ENCODE peak calls at places on chromosome 11, in nine cellular contexts. Y is GM12878; V is left lobe of liver; H is sciatic nerve; P is naive B cell; M is gastroesophageal sphincter; X is central memory CD8-positive, alpha-beta T cell; W is activated naive CD8-positive, alpha-beta T cell treated with anti-CD3 and anti-CD28 coated beads, Interleukin-2, amount 10 ng/mL, durations not matched to agents 7 days and 5 days; A is HCT116. K is an unnamed sample.

GRCh38 chr11:20022363-20023081 is 137.8 kb downstream of the DBX1 start:
- ATAC-seq in Y (peak), V (peak), H (peak), P (no peak), M (no peak), X (no peak), W (no peak), A (no peak), K (no peak)

GRCh38 chr11:75655619-75656018 is 13.2 kb downstream of the MAP6 start:
- ATAC-seq in Y (no peak), V (no peak), H (no peak), P (no peak), M (no peak), X (no peak), W (no peak), A (no peak), K (no peak)

GRCh38 chr11:16293204-16293681 is 63.1 kb downstream of the SOX6 start:
- ATAC-seq in Y (no peak), V (no peak), H (peak), P (no peak), M (no peak), X (no peak), W (no peak), A (no peak), K (no peak)

GRCh38 chr11:110513521-110514450 is 84.0 kb downstream of the FDX1 start:
- ATAC-seq in Y (no peak), V (no peak), H (peak), P (no peak), M (peak), X (no peak), W (no peak), A (no peak), K (no peak)

GRCh38 chr11:100681064-100681502 is 6.0 kb upstream of the ARHGAP42 start:
- ATAC-seq in Y (peak), V (peak), H (peak), P (peak), M (peak), X (peak), W (peak), A (peak), K (no peak)

GRCh38 chr11:111764621-111765020 is 1.6 kb downstream of the PPP2R1B start:
- ATAC-seq in Y (no peak), V (no peak), H (no peak), P (no peak), M (no peak), X (no peak), W (no peak), A (no peak), K (no peak)

GRCh38 chr11:76700177-76701100 is 29.9 kb upstream of the LRRC32 start:
- ATAC-seq in Y (no peak), V (peak), H (peak), P (no peak), M (peak), X (no peak), W (no peak), A (peak), K (no peak)

GRCh38 chr11:112302226-112302868 is 41.7 kb upstream of the PLET1 start:
- ATAC-seq in Y (no peak), V (peak), H (no peak), P (no peak), M (no peak), X (no peak), W (no peak), A (peak), K (no peak)

GRCh38 chr11:22521226-22521625 is 104.4 kb downstream of the FANCF start:
- ATAC-seq in Y (peak), V (no peak), H (no peak), P (no peak), M (no peak), X (no peak), W (no peak), A (no peak), K (peak)

GRCh38 chr11:32341676-32342613 is 93.4 kb downstream of the WT1 start:
- ATAC-seq in Y (no peak), V (no peak), H (no peak), P (no peak), M (no peak), X (no peak), W (no peak), A (no peak), K (no peak)

GRCh38 chr11:78428273-78428651 is 10.6 kb upstream of the GAB2 start:
- ATAC-seq in Y (peak), V (no peak), H (no peak), P (peak), M (no peak), X (no peak), W (no peak), A (no peak), K (peak)

GRCh38 chr11:14443642-14444041 is 56.0 kb downstream of the COPB1 start:
- ATAC-seq in Y (no peak), V (peak), H (no peak), P (no peak), M (no peak), X (no peak), W (no peak), A (peak), K (no peak)

GRCh38 chr11:64839887-64840782 is 4.3 kb downstream of the CDC42BPG start:
- ATAC-seq in Y (peak), V (no peak), H (no peak), P (no peak), M (no peak), X (no peak), W (no peak), A (no peak), K (no peak)

GRCh38 chr11:94837317-94837716 is 69.2 kb downstream of the AMOTL1 start:
- ATAC-seq in Y (no peak), V (no peak), H (no peak), P (no peak), M (no peak), X (no peak), W (no peak), A (no peak), K (no peak)

GRCh38 chr11:126318642-126319373 is 14.9 kb downstream of the DCPS start:
- ATAC-seq in Y (peak), V (peak), H (peak), P (no peak), M (peak), X (peak), W (peak), A (no peak), K (peak)

GRCh38 chr11:13111813-13112130 is 102.7 kb downstream of the RASSF10 start:
- ATAC-seq in Y (peak), V (no peak), H (no peak), P (no peak), M (no peak), X (no peak), W (no peak), A (no peak), K (peak)

GRCh38 chr11:47413908-47414684 is 5.7 kb downstream of the SLC39A13 start:
- ATAC-seq in Y (no peak), V (no peak), H (peak), P (no peak), M (peak), X (no peak), W (no peak), A (no peak), K (no peak)

GRCh38 chr11:86692746-86693145 is 20.3 kb upstream of the ME3 start:
- ATAC-seq in Y (no peak), V (no peak), H (no peak), P (no peak), M (no peak), X (no peak), W (no peak), A (no peak), K (no peak)

GRCh38 chr11:115580927-115581680 is 76.9 kb upstream of the CADM1 start:
- ATAC-seq in Y (no peak), V (no peak), H (peak), P (no peak), M (no peak), X (no peak), W (no peak), A (no peak), K (no peak)

GRCh38 chr11:122897606-122898210 is 15.1 kb downstream of the JHY start:
- ATAC-seq in Y (no peak), V (no peak), H (no peak), P (no peak), M (no peak), X (no peak), W (no peak), A (no peak), K (no peak)

GRCh38 chr11:59079089-59079488 is 7.0 kb upstream of the GLYATL1B start:
- ATAC-seq in Y (no peak), V (no peak), H (no peak), P (no peak), M (no peak), X (no peak), W (no peak), A (no peak), K (no peak)

GRCh38 chr11:83019888-83020579 is 51.7 kb downstream of the RAB30 start:
- ATAC-seq in Y (no peak), V (no peak), H (peak), P (no peak), M (peak), X (no peak), W (no peak), A (peak), K (no peak)

GRCh38 chr11:117900720-117901440 is 24.4 kb upstream of the FXYD6 start:
- ATAC-seq in Y (peak), V (no peak), H (no peak), P (no peak), M (no peak), X (no peak), W (no peak), A (no peak), K (no peak)

GRCh38 chr11:125271436-125272064 is 107.0 kb downstream of the PKNOX2 start:
- ATAC-seq in Y (no peak), V (no peak), H (no peak), P (no peak), M (no peak), X (no peak), W (no peak), A (no peak), K (no peak)

GRCh38 chr11:118281284-118281683 is 17.2 kb upstream of the MPZL2 start:
- ATAC-seq in Y (peak), V (no peak), H (no peak), P (peak), M (no peak), X (peak), W (no peak), A (no peak), K (peak)

GRCh38 chr11:114188851-114189570 is 107.2 kb upstream of the NNMT start:
- ATAC-seq in Y (no peak), V (no peak), H (no peak), P (no peak), M (no peak), X (no peak), W (no peak), A (no peak), K (no peak)

GRCh38 chr11:14081541-14082211 is 119.2 kb downstream of the SPON1 start:
- ATAC-seq in Y (no peak), V (no peak), H (peak), P (no peak), M (peak), X (no peak), W (no peak), A (no peak), K (no peak)

GRCh38 chr11:48063424-48063978 is 83.1 kb downstream of the PTPRJ start:
- ATAC-seq in Y (no peak), V (peak), H (peak), P (no peak), M (peak), X (no peak), W (no peak), A (peak), K (no peak)

GRCh38 chr11:11584446-11584810 is 37.4 kb downstream of the GALNT18 start:
- ATAC-seq in Y (no peak), V (no peak), H (no peak), P (no peak), M (no peak), X (no peak), W (no peak), A (peak), K (no peak)

GRCh38 chr11:66106786-66107599 is 36.9 kb downstream of the PACS1 start:
- ATAC-seq in Y (no peak), V (no peak), H (no peak), P (no peak), M (no peak), X (no peak), W (peak), A (no peak), K (peak)

GRCh38 chr11:17730608-17731462 is 3.7 kb upstream of the KCNC1 start:
- ATAC-seq in Y (peak), V (peak), H (peak), P (peak), M (peak), X (peak), W (peak), A (peak), K (peak)

GRCh38 chr11:127816959-127817358 is 770.4 kb downstream of the ETS1 start:
- ATAC-seq in Y (no peak), V (peak), H (no peak), P (no peak), M (no peak), X (no peak), W (no peak), A (no peak), K (no peak)